ENCODE peak calls at places on chromosomes 13 and 19, in eight cellular contexts. Q, A, F, O, D, Z, K and B are unnamed samples.

GRCh38 chr13:51704399-51705306 is 99.3 kb downstream of the DHRS12 start:
- DNase-seq in Q (no peak), A (no peak), F (no peak), O (no peak), D (no peak), Z (no peak), K (no peak), B (no peak)

GRCh38 chr13:76667551-76667950 is 218.7 kb downstream of the KCTD12 start:
- DNase-seq in Q (no peak), A (no peak), F (peak), O (no peak), D (no peak), Z (no peak), K (peak), B (peak)

GRCh38 chr13:99280166-99280565 is 22.0 kb upstream of the GPR18 start:
- DNase-seq in Q (no peak), A (no peak), F (peak), O (no peak), D (no peak), Z (no peak), K (peak), B (peak)

GRCh38 chr19:36101550-36102327 is 9.2 kb upstream of the OVOL3 start:
- DNase-seq in Q (no peak), A (no peak), F (no peak), O (no peak), D (no peak), Z (no peak), K (no peak), B (no peak)

GRCh38 chr19:17052439-17052838 is 22.8 kb downstream of the HAUS8 start:
- DNase-seq in Q (no peak), A (no peak), F (peak), O (no peak), D (no peak), Z (peak), K (peak), B (peak)

GRCh38 chr19:18469245-18470107 is 31.5 kb upstream of the ISYNA1 start:
- DNase-seq in Q (peak), A (no peak), F (peak), O (no peak), D (peak), Z (peak), K (peak), B (peak)

GRCh38 chr13:113817860-113818691 is 45.8 kb downstream of the GAS6 start:
- DNase-seq in Q (no peak), A (no peak), F (no peak), O (no peak), D (no peak), Z (no peak), K (no peak), B (no peak)

GRCh38 chr19:47444388-47444821 is 25.1 kb upstream of the MEIS3 start:
- DNase-seq in Q (no peak), A (no peak), F (no peak), O (no peak), D (no peak), Z (peak), K (no peak), B (no peak)

GRCh38 chr13:72346716-72347115 is 380.7 kb downstream of the MZT1 start:
- DNase-seq in Q (no peak), A (no peak), F (no peak), O (no peak), D (no peak), Z (no peak), K (no peak), B (no peak)

GRCh38 chr19:10565028-10565566 is 713 bp downstream of the KRI1 start:
- DNase-seq in Q (peak), A (no peak), F (peak), O (no peak), D (peak), Z (peak), K (peak), B (peak)